ENCODE peak calls at places on chromosomes 5 and 9, in ten cellular contexts. One of them, this sample, is unnamed.

GRCh38 chr5:149961186-149961685 is 678 bp downstream of the SLC26A2 start:
- DNase-seq in nucleus accumbens: no peak
- DNase-seq in activated naive CD8-positive, alpha-beta T cell treated with anti-CD3 and anti-CD28 coated beads, Interleukin-2, amount 50 U/mL, for 16 hours: no peak
- DNase-seq in HCT116: no peak
- DNase-seq in psoas muscle: no peak
- DNase-seq in PC-3: peak
- DNase-seq in Kasumi-1: no peak
- DNase-seq in GM20000: no peak
- DNase-seq in right cardiac atrium: no peak
- DNase-seq in NCI-H1436: no peak
- DNase-seq in this sample: no peak

GRCh38 chr9:21761309-21761901 is 41.0 kb upstream of the MTAP start:
- DNase-seq in nucleus accumbens: no peak
- DNase-seq in activated naive CD8-positive, alpha-beta T cell treated with anti-CD3 and anti-CD28 coated beads, Interleukin-2, amount 50 U/mL, for 16 hours: no peak
- DNase-seq in HCT116: no peak
- DNase-seq in psoas muscle: no peak
- DNase-seq in PC-3: no peak
- DNase-seq in Kasumi-1: no peak
- DNase-seq in GM20000: peak
- DNase-seq in right cardiac atrium: no peak
- DNase-seq in NCI-H1436: no peak
- DNase-seq in this sample: peak

GRCh38 chr5:125549322-125549871 is 803.0 kb upstream of the ZNF608 start:
- DNase-seq in nucleus accumbens: no peak
- DNase-seq in activated naive CD8-positive, alpha-beta T cell treated with anti-CD3 and anti-CD28 coated beads, Interleukin-2, amount 50 U/mL, for 16 hours: no peak
- DNase-seq in HCT116: no peak
- DNase-seq in psoas muscle: no peak
- DNase-seq in PC-3: no peak
- DNase-seq in Kasumi-1: no peak
- DNase-seq in GM20000: no peak
- DNase-seq in right cardiac atrium: no peak
- DNase-seq in NCI-H1436: no peak
- DNase-seq in this sample: no peak

GRCh38 chr9:135753391-135754105 is 51.6 kb downstream of the KCNT1 start:
- DNase-seq in nucleus accumbens: no peak
- DNase-seq in activated naive CD8-positive, alpha-beta T cell treated with anti-CD3 and anti-CD28 coated beads, Interleukin-2, amount 50 U/mL, for 16 hours: no peak
- DNase-seq in HCT116: no peak
- DNase-seq in psoas muscle: no peak
- DNase-seq in PC-3: no peak
- DNase-seq in Kasumi-1: no peak
- DNase-seq in GM20000: no peak
- DNase-seq in right cardiac atrium: no peak
- DNase-seq in NCI-H1436: no peak
- DNase-seq in this sample: no peak

GRCh38 chr9:34098307-34098706 is 28.2 kb downstream of the DCAF12 start:
- DNase-seq in nucleus accumbens: no peak
- DNase-seq in activated naive CD8-positive, alpha-beta T cell treated with anti-CD3 and anti-CD28 coated beads, Interleukin-2, amount 50 U/mL, for 16 hours: no peak
- DNase-seq in HCT116: no peak
- DNase-seq in psoas muscle: no peak
- DNase-seq in PC-3: no peak
- DNase-seq in Kasumi-1: no peak
- DNase-seq in GM20000: peak
- DNase-seq in right cardiac atrium: no peak
- DNase-seq in NCI-H1436: no peak
- DNase-seq in this sample: no peak

GRCh38 chr9:76700916-76701315 is 63.3 kb upstream of the PCA3 start:
- DNase-seq in nucleus accumbens: no peak
- DNase-seq in activated naive CD8-positive, alpha-beta T cell treated with anti-CD3 and anti-CD28 coated beads, Interleukin-2, amount 50 U/mL, for 16 hours: no peak
- DNase-seq in HCT116: no peak
- DNase-seq in psoas muscle: no peak
- DNase-seq in PC-3: no peak
- DNase-seq in Kasumi-1: no peak
- DNase-seq in GM20000: no peak
- DNase-seq in right cardiac atrium: no peak
- DNase-seq in NCI-H1436: no peak
- DNase-seq in this sample: no peak

GRCh38 chr5:122999947-123000563 is 36.5 kb downstream of the PPIC start:
- DNase-seq in nucleus accumbens: no peak
- DNase-seq in activated naive CD8-positive, alpha-beta T cell treated with anti-CD3 and anti-CD28 coated beads, Interleukin-2, amount 50 U/mL, for 16 hours: no peak
- DNase-seq in HCT116: peak
- DNase-seq in psoas muscle: no peak
- DNase-seq in PC-3: peak
- DNase-seq in Kasumi-1: no peak
- DNase-seq in GM20000: peak
- DNase-seq in right cardiac atrium: peak
- DNase-seq in NCI-H1436: no peak
- DNase-seq in this sample: no peak

GRCh38 chr9:124139001-124139400 is 118.7 kb upstream of the NEK6 start:
- DNase-seq in nucleus accumbens: no peak
- DNase-seq in activated naive CD8-positive, alpha-beta T cell treated with anti-CD3 and anti-CD28 coated beads, Interleukin-2, amount 50 U/mL, for 16 hours: no peak
- DNase-seq in HCT116: no peak
- DNase-seq in psoas muscle: no peak
- DNase-seq in PC-3: no peak
- DNase-seq in Kasumi-1: no peak
- DNase-seq in GM20000: no peak
- DNase-seq in right cardiac atrium: no peak
- DNase-seq in NCI-H1436: no peak
- DNase-seq in this sample: no peak

GRCh38 chr5:22892441-22892840 is 39.3 kb upstream of the CDH12 start:
- DNase-seq in nucleus accumbens: no peak
- DNase-seq in activated naive CD8-positive, alpha-beta T cell treated with anti-CD3 and anti-CD28 coated beads, Interleukin-2, amount 50 U/mL, for 16 hours: no peak
- DNase-seq in HCT116: no peak
- DNase-seq in psoas muscle: no peak
- DNase-seq in PC-3: no peak
- DNase-seq in Kasumi-1: no peak
- DNase-seq in GM20000: no peak
- DNase-seq in right cardiac atrium: no peak
- DNase-seq in NCI-H1436: no peak
- DNase-seq in this sample: no peak

GRCh38 chr9:91886433-91887031 is 63.5 kb downstream of the ROR2 start:
- DNase-seq in nucleus accumbens: no peak
- DNase-seq in activated naive CD8-positive, alpha-beta T cell treated with anti-CD3 and anti-CD28 coated beads, Interleukin-2, amount 50 U/mL, for 16 hours: no peak
- DNase-seq in HCT116: no peak
- DNase-seq in psoas muscle: no peak
- DNase-seq in PC-3: no peak
- DNase-seq in Kasumi-1: no peak
- DNase-seq in GM20000: no peak
- DNase-seq in right cardiac atrium: no peak
- DNase-seq in NCI-H1436: no peak
- DNase-seq in this sample: no peak

GRCh38 chr5:81854915-81855314 is 104.0 kb upstream of the SSBP2 start:
- DNase-seq in nucleus accumbens: no peak
- DNase-seq in activated naive CD8-positive, alpha-beta T cell treated with anti-CD3 and anti-CD28 coated beads, Interleukin-2, amount 50 U/mL, for 16 hours: no peak
- DNase-seq in HCT116: no peak
- DNase-seq in psoas muscle: no peak
- DNase-seq in PC-3: no peak
- DNase-seq in Kasumi-1: no peak
- DNase-seq in GM20000: no peak
- DNase-seq in right cardiac atrium: no peak
- DNase-seq in NCI-H1436: no peak
- DNase-seq in this sample: no peak

GRCh38 chr5:14105717-14106435 is 37.3 kb upstream of the TRIO start:
- DNase-seq in nucleus accumbens: no peak
- DNase-seq in activated naive CD8-positive, alpha-beta T cell treated with anti-CD3 and anti-CD28 coated beads, Interleukin-2, amount 50 U/mL, for 16 hours: no peak
- DNase-seq in HCT116: peak
- DNase-seq in psoas muscle: peak
- DNase-seq in PC-3: peak
- DNase-seq in Kasumi-1: no peak
- DNase-seq in GM20000: no peak
- DNase-seq in right cardiac atrium: no peak
- DNase-seq in NCI-H1436: no peak
- DNase-seq in this sample: no peak

GRCh38 chr5:146731909-146732659 is 146.5 kb downstream of the PPP2R2B start:
- DNase-seq in nucleus accumbens: no peak
- DNase-seq in activated naive CD8-positive, alpha-beta T cell treated with anti-CD3 and anti-CD28 coated beads, Interleukin-2, amount 50 U/mL, for 16 hours: no peak
- DNase-seq in HCT116: peak
- DNase-seq in psoas muscle: no peak
- DNase-seq in PC-3: peak
- DNase-seq in Kasumi-1: no peak
- DNase-seq in GM20000: no peak
- DNase-seq in right cardiac atrium: no peak
- DNase-seq in NCI-H1436: no peak
- DNase-seq in this sample: no peak

GRCh38 chr9:128523199-128523925 is 18.8 kb downstream of the GLE1 start:
- DNase-seq in nucleus accumbens: peak
- DNase-seq in activated naive CD8-positive, alpha-beta T cell treated with anti-CD3 and anti-CD28 coated beads, Interleukin-2, amount 50 U/mL, for 16 hours: no peak
- DNase-seq in HCT116: no peak
- DNase-seq in psoas muscle: no peak
- DNase-seq in PC-3: no peak
- DNase-seq in Kasumi-1: peak
- DNase-seq in GM20000: no peak
- DNase-seq in right cardiac atrium: peak
- DNase-seq in NCI-H1436: no peak
- DNase-seq in this sample: no peak

GRCh38 chr5:92364986-92365550 is 982.0 kb upstream of the ARRDC3 start:
- DNase-seq in nucleus accumbens: no peak
- DNase-seq in activated naive CD8-positive, alpha-beta T cell treated with anti-CD3 and anti-CD28 coated beads, Interleukin-2, amount 50 U/mL, for 16 hours: no peak
- DNase-seq in HCT116: no peak
- DNase-seq in psoas muscle: no peak
- DNase-seq in PC-3: no peak
- DNase-seq in Kasumi-1: no peak
- DNase-seq in GM20000: no peak
- DNase-seq in right cardiac atrium: peak
- DNase-seq in NCI-H1436: no peak
- DNase-seq in this sample: no peak

GRCh38 chr9:129322022-129322621 is 144.1 kb upstream of the IER5L start:
- DNase-seq in nucleus accumbens: no peak
- DNase-seq in activated naive CD8-positive, alpha-beta T cell treated with anti-CD3 and anti-CD28 coated beads, Interleukin-2, amount 50 U/mL, for 16 hours: no peak
- DNase-seq in HCT116: no peak
- DNase-seq in psoas muscle: no peak
- DNase-seq in PC-3: no peak
- DNase-seq in Kasumi-1: no peak
- DNase-seq in GM20000: no peak
- DNase-seq in right cardiac atrium: peak
- DNase-seq in NCI-H1436: no peak
- DNase-seq in this sample: no peak

GRCh38 chr9:133443248-133443647 is 16.5 kb upstream of the CACFD1 start:
- DNase-seq in nucleus accumbens: no peak
- DNase-seq in activated naive CD8-positive, alpha-beta T cell treated with anti-CD3 and anti-CD28 coated beads, Interleukin-2, amount 50 U/mL, for 16 hours: no peak
- DNase-seq in HCT116: no peak
- DNase-seq in psoas muscle: no peak
- DNase-seq in PC-3: no peak
- DNase-seq in Kasumi-1: no peak
- DNase-seq in GM20000: no peak
- DNase-seq in right cardiac atrium: peak
- DNase-seq in NCI-H1436: no peak
- DNase-seq in this sample: no peak

GRCh38 chr5:67858470-67859096 is 357.0 kb upstream of the PIK3R1 start:
- DNase-seq in nucleus accumbens: no peak
- DNase-seq in activated naive CD8-positive, alpha-beta T cell treated with anti-CD3 and anti-CD28 coated beads, Interleukin-2, amount 50 U/mL, for 16 hours: no peak
- DNase-seq in HCT116: no peak
- DNase-seq in psoas muscle: no peak
- DNase-seq in PC-3: no peak
- DNase-seq in Kasumi-1: no peak
- DNase-seq in GM20000: no peak
- DNase-seq in right cardiac atrium: no peak
- DNase-seq in NCI-H1436: no peak
- DNase-seq in this sample: no peak

GRCh38 chr5:141412853-141413539 is at the start of gene PCDHGA10:
- DNase-seq in nucleus accumbens: no peak
- DNase-seq in activated naive CD8-positive, alpha-beta T cell treated with anti-CD3 and anti-CD28 coated beads, Interleukin-2, amount 50 U/mL, for 16 hours: peak
- DNase-seq in HCT116: peak
- DNase-seq in psoas muscle: peak
- DNase-seq in PC-3: no peak
- DNase-seq in Kasumi-1: peak
- DNase-seq in GM20000: peak
- DNase-seq in right cardiac atrium: no peak
- DNase-seq in NCI-H1436: peak
- DNase-seq in this sample: no peak

GRCh38 chr5:15786884-15787283 is 286.9 kb downstream of the FBXL7 start:
- DNase-seq in nucleus accumbens: no peak
- DNase-seq in activated naive CD8-positive, alpha-beta T cell treated with anti-CD3 and anti-CD28 coated beads, Interleukin-2, amount 50 U/mL, for 16 hours: no peak
- DNase-seq in HCT116: no peak
- DNase-seq in psoas muscle: no peak
- DNase-seq in PC-3: no peak
- DNase-seq in Kasumi-1: no peak
- DNase-seq in GM20000: no peak
- DNase-seq in right cardiac atrium: peak
- DNase-seq in NCI-H1436: no peak
- DNase-seq in this sample: no peak

GRCh38 chr5:103582364-103582763 is 19.8 kb upstream of the NUDT12 start:
- DNase-seq in nucleus accumbens: no peak
- DNase-seq in activated naive CD8-positive, alpha-beta T cell treated with anti-CD3 and anti-CD28 coated beads, Interleukin-2, amount 50 U/mL, for 16 hours: no peak
- DNase-seq in HCT116: peak
- DNase-seq in psoas muscle: no peak
- DNase-seq in PC-3: peak
- DNase-seq in Kasumi-1: peak
- DNase-seq in GM20000: no peak
- DNase-seq in right cardiac atrium: no peak
- DNase-seq in NCI-H1436: peak
- DNase-seq in this sample: no peak

GRCh38 chr9:34513567-34514214 is 9.1 kb downstream of the ENHO start:
- DNase-seq in nucleus accumbens: no peak
- DNase-seq in activated naive CD8-positive, alpha-beta T cell treated with anti-CD3 and anti-CD28 coated beads, Interleukin-2, amount 50 U/mL, for 16 hours: no peak
- DNase-seq in HCT116: no peak
- DNase-seq in psoas muscle: no peak
- DNase-seq in PC-3: peak
- DNase-seq in Kasumi-1: no peak
- DNase-seq in GM20000: no peak
- DNase-seq in right cardiac atrium: no peak
- DNase-seq in NCI-H1436: peak
- DNase-seq in this sample: no peak

GRCh38 chr9:38652486-38652885 is 32.1 kb upstream of the ANKRD18A start:
- DNase-seq in nucleus accumbens: no peak
- DNase-seq in activated naive CD8-positive, alpha-beta T cell treated with anti-CD3 and anti-CD28 coated beads, Interleukin-2, amount 50 U/mL, for 16 hours: no peak
- DNase-seq in HCT116: no peak
- DNase-seq in psoas muscle: no peak
- DNase-seq in PC-3: no peak
- DNase-seq in Kasumi-1: no peak
- DNase-seq in GM20000: no peak
- DNase-seq in right cardiac atrium: no peak
- DNase-seq in NCI-H1436: no peak
- DNase-seq in this sample: no peak

GRCh38 chr5:150180241-150181027 is 9.4 kb upstream of the SLC6A7 start:
- DNase-seq in nucleus accumbens: no peak
- DNase-seq in activated naive CD8-positive, alpha-beta T cell treated with anti-CD3 and anti-CD28 coated beads, Interleukin-2, amount 50 U/mL, for 16 hours: no peak
- DNase-seq in HCT116: no peak
- DNase-seq in psoas muscle: peak
- DNase-seq in PC-3: no peak
- DNase-seq in Kasumi-1: peak
- DNase-seq in GM20000: no peak
- DNase-seq in right cardiac atrium: peak
- DNase-seq in NCI-H1436: no peak
- DNase-seq in this sample: no peak

GRCh38 chr9:8647824-8648223 is 848.2 kb upstream of the DMAC1 start:
- DNase-seq in nucleus accumbens: no peak
- DNase-seq in activated naive CD8-positive, alpha-beta T cell treated with anti-CD3 and anti-CD28 coated beads, Interleukin-2, amount 50 U/mL, for 16 hours: no peak
- DNase-seq in HCT116: no peak
- DNase-seq in psoas muscle: no peak
- DNase-seq in PC-3: no peak
- DNase-seq in Kasumi-1: no peak
- DNase-seq in GM20000: no peak
- DNase-seq in right cardiac atrium: no peak
- DNase-seq in NCI-H1436: no peak
- DNase-seq in this sample: no peak

GRCh38 chr5:140011297-140011802 is 31.7 kb downstream of the NRG2 start:
- DNase-seq in nucleus accumbens: no peak
- DNase-seq in activated naive CD8-positive, alpha-beta T cell treated with anti-CD3 and anti-CD28 coated beads, Interleukin-2, amount 50 U/mL, for 16 hours: no peak
- DNase-seq in HCT116: no peak
- DNase-seq in psoas muscle: peak
- DNase-seq in PC-3: peak
- DNase-seq in Kasumi-1: no peak
- DNase-seq in GM20000: peak
- DNase-seq in right cardiac atrium: no peak
- DNase-seq in NCI-H1436: no peak
- DNase-seq in this sample: no peak

GRCh38 chr9:36815566-36816348 is 218.3 kb downstream of the PAX5 start:
- DNase-seq in nucleus accumbens: no peak
- DNase-seq in activated naive CD8-positive, alpha-beta T cell treated with anti-CD3 and anti-CD28 coated beads, Interleukin-2, amount 50 U/mL, for 16 hours: no peak
- DNase-seq in HCT116: no peak
- DNase-seq in psoas muscle: no peak
- DNase-seq in PC-3: no peak
- DNase-seq in Kasumi-1: no peak
- DNase-seq in GM20000: no peak
- DNase-seq in right cardiac atrium: no peak
- DNase-seq in NCI-H1436: no peak
- DNase-seq in this sample: no peak

GRCh38 chr5:6667648-6668047 is 34.4 kb downstream of the SRD5A1 start:
- DNase-seq in nucleus accumbens: no peak
- DNase-seq in activated naive CD8-positive, alpha-beta T cell treated with anti-CD3 and anti-CD28 coated beads, Interleukin-2, amount 50 U/mL, for 16 hours: no peak
- DNase-seq in HCT116: no peak
- DNase-seq in psoas muscle: no peak
- DNase-seq in PC-3: no peak
- DNase-seq in Kasumi-1: no peak
- DNase-seq in GM20000: no peak
- DNase-seq in right cardiac atrium: no peak
- DNase-seq in NCI-H1436: no peak
- DNase-seq in this sample: no peak